ENCODE peak calls at places on chromosome 19, in seven cellular contexts. One of them, this sample, is unnamed.

GRCh38 chr19:30757836-30758617 is 385.8 kb downstream of the ZNF536 start:
- DNase-seq in WERI-Rb-1: no peak
- DNase-seq in BE2C: no peak
- DNase-seq in neural progenitor cell: no peak
- DNase-seq in uterus: no peak
- DNase-seq in colonic mucosa: no peak
- DNase-seq in CD4-positive, alpha-beta memory T cell: no peak
- DNase-seq in this sample: no peak

GRCh38 chr19:44890366-44891015 is 563 bp upstream of the TOMM40 start:
- DNase-seq in WERI-Rb-1: peak
- DNase-seq in BE2C: peak
- DNase-seq in neural progenitor cell: no peak
- DNase-seq in uterus: peak
- DNase-seq in colonic mucosa: peak
- DNase-seq in CD4-positive, alpha-beta memory T cell: peak
- DNase-seq in this sample: peak

GRCh38 chr19:38784224-38784623 is 4.8 kb upstream of the LGALS7B start:
- DNase-seq in WERI-Rb-1: no peak
- DNase-seq in BE2C: no peak
- DNase-seq in neural progenitor cell: no peak
- DNase-seq in uterus: no peak
- DNase-seq in colonic mucosa: peak
- DNase-seq in CD4-positive, alpha-beta memory T cell: no peak
- DNase-seq in this sample: no peak

GRCh38 chr19:32866061-32866460 is 3.5 kb downstream of the SLC7A9 start:
- DNase-seq in WERI-Rb-1: no peak
- DNase-seq in BE2C: no peak
- DNase-seq in neural progenitor cell: no peak
- DNase-seq in uterus: no peak
- DNase-seq in colonic mucosa: no peak
- DNase-seq in CD4-positive, alpha-beta memory T cell: no peak
- DNase-seq in this sample: peak

GRCh38 chr19:31459430-31459829 is 110.2 kb upstream of the TSHZ3 start:
- DNase-seq in WERI-Rb-1: no peak
- DNase-seq in BE2C: no peak
- DNase-seq in neural progenitor cell: no peak
- DNase-seq in uterus: no peak
- DNase-seq in colonic mucosa: no peak
- DNase-seq in CD4-positive, alpha-beta memory T cell: no peak
- DNase-seq in this sample: no peak

GRCh38 chr19:38653028-38653571 is 5.7 kb downstream of the ACTN4 start:
- DNase-seq in WERI-Rb-1: peak
- DNase-seq in BE2C: no peak
- DNase-seq in neural progenitor cell: no peak
- DNase-seq in uterus: no peak
- DNase-seq in colonic mucosa: peak
- DNase-seq in CD4-positive, alpha-beta memory T cell: no peak
- DNase-seq in this sample: no peak

GRCh38 chr19:37128821-37129177 is 43.7 kb downstream of the ZNF585A start:
- DNase-seq in WERI-Rb-1: no peak
- DNase-seq in BE2C: no peak
- DNase-seq in neural progenitor cell: no peak
- DNase-seq in uterus: no peak
- DNase-seq in colonic mucosa: no peak
- DNase-seq in CD4-positive, alpha-beta memory T cell: no peak
- DNase-seq in this sample: no peak

GRCh38 chr19:8585894-8586750 is 8.9 kb upstream of the MYO1F start:
- DNase-seq in WERI-Rb-1: peak
- DNase-seq in BE2C: peak
- DNase-seq in neural progenitor cell: peak
- DNase-seq in uterus: no peak
- DNase-seq in colonic mucosa: peak
- DNase-seq in CD4-positive, alpha-beta memory T cell: peak
- DNase-seq in this sample: peak

GRCh38 chr19:4597975-4598671 is 38.6 kb upstream of the SEMA6B start:
- DNase-seq in WERI-Rb-1: peak
- DNase-seq in BE2C: peak
- DNase-seq in neural progenitor cell: peak
- DNase-seq in uterus: no peak
- DNase-seq in colonic mucosa: peak
- DNase-seq in CD4-positive, alpha-beta memory T cell: peak
- DNase-seq in this sample: peak

GRCh38 chr19:46125447-46125846 is 959 bp upstream of the IGFL3 start:
- DNase-seq in WERI-Rb-1: no peak
- DNase-seq in BE2C: no peak
- DNase-seq in neural progenitor cell: no peak
- DNase-seq in uterus: no peak
- DNase-seq in colonic mucosa: no peak
- DNase-seq in CD4-positive, alpha-beta memory T cell: no peak
- DNase-seq in this sample: no peak

GRCh38 chr19:35350591-35350990 is 2.9 kb downstream of the FFAR1 start:
- DNase-seq in WERI-Rb-1: no peak
- DNase-seq in BE2C: no peak
- DNase-seq in neural progenitor cell: no peak
- DNase-seq in uterus: no peak
- DNase-seq in colonic mucosa: no peak
- DNase-seq in CD4-positive, alpha-beta memory T cell: no peak
- DNase-seq in this sample: peak

GRCh38 chr19:46785980-46786235 is 2.5 kb downstream of the SLC1A5 start:
- DNase-seq in WERI-Rb-1: no peak
- DNase-seq in BE2C: no peak
- DNase-seq in neural progenitor cell: no peak
- DNase-seq in uterus: no peak
- DNase-seq in colonic mucosa: no peak
- DNase-seq in CD4-positive, alpha-beta memory T cell: no peak
- DNase-seq in this sample: no peak

GRCh38 chr19:590396-590745 is 690 bp downstream of the HCN2 start:
- DNase-seq in WERI-Rb-1: no peak
- DNase-seq in BE2C: peak
- DNase-seq in neural progenitor cell: peak
- DNase-seq in uterus: no peak
- DNase-seq in colonic mucosa: no peak
- DNase-seq in CD4-positive, alpha-beta memory T cell: peak
- DNase-seq in this sample: peak
- H3K4me3 ChIP-seq in WERI-Rb-1: peak
- H3K4me3 ChIP-seq in BE2C: peak
- H3K4me3 ChIP-seq in neural progenitor cell: no peak
- H3K4me3 ChIP-seq in uterus: no peak
- H3K4me3 ChIP-seq in colonic mucosa: no peak
- H3K4me3 ChIP-seq in CD4-positive, alpha-beta memory T cell: no peak
- H3K4me3 ChIP-seq in this sample: peak

GRCh38 chr19:51704601-51705000 is 11.5 kb downstream of the SPACA6 start:
- DNase-seq in WERI-Rb-1: no peak
- DNase-seq in BE2C: no peak
- DNase-seq in neural progenitor cell: no peak
- DNase-seq in uterus: no peak
- DNase-seq in colonic mucosa: no peak
- DNase-seq in CD4-positive, alpha-beta memory T cell: no peak
- DNase-seq in this sample: no peak

GRCh38 chr19:51703655-51704515 is 10.8 kb downstream of the SPACA6 start:
- DNase-seq in WERI-Rb-1: peak
- DNase-seq in BE2C: peak
- DNase-seq in neural progenitor cell: peak
- DNase-seq in uterus: peak
- DNase-seq in colonic mucosa: peak
- DNase-seq in CD4-positive, alpha-beta memory T cell: peak
- DNase-seq in this sample: peak

GRCh38 chr19:51702103-51702753 is 9.1 kb downstream of the SPACA6 start:
- DNase-seq in WERI-Rb-1: no peak
- DNase-seq in BE2C: peak
- DNase-seq in neural progenitor cell: peak
- DNase-seq in uterus: peak
- DNase-seq in colonic mucosa: peak
- DNase-seq in CD4-positive, alpha-beta memory T cell: peak
- DNase-seq in this sample: peak

GRCh38 chr19:51701468-51702100 is 8.5 kb downstream of the SPACA6 start:
- DNase-seq in WERI-Rb-1: no peak
- DNase-seq in BE2C: no peak
- DNase-seq in neural progenitor cell: no peak
- DNase-seq in uterus: no peak
- DNase-seq in colonic mucosa: no peak
- DNase-seq in CD4-positive, alpha-beta memory T cell: no peak
- DNase-seq in this sample: no peak

DNA sequence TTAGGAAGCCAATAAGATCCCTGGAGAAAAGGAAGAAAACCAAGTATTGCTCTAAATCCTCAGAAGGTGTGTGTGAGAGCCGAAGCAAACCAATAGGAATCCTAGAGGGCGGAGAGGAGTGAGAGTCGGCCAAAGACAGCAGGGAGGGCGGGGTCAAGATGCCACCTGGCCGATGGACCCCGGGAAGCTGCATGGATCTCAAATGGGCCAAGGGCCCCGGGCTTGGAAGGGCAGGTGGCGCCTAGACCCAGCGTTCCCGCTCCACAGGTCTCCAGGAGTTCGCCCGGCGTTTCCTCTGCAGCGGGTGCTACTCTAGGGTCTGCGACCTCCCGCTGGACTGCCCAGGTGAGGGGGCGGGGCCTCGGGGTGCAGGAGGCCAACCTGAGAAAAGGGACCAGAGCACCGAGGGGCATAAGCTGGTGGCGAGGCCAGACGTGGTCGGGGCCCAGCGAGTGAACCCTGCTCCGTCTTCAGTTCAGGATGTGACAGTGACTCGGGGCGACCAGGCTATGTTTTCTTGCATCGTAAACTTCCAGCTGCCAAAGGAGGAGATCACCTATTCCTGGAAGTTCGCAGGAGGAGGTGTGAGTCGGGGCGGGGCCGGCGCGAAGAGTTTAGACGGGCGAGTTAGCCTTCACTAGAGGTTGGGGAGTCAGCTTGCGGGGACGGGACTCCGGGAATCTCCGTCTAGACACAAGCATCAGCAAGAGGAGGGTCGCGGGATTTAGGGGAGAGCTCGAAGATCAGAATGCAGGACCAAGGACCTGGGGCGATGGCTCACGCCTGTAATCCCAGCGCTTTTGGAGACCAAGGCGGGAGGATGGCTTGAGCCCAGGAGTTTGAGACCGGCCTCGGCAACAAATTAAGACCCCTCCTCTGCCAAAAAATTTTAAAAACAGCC is 9.9 kb downstream of the SPACA6 start:
- DNase-seq in WERI-Rb-1: no peak
- DNase-seq in BE2C: no peak
- DNase-seq in neural progenitor cell: peak
- DNase-seq in uterus: peak
- DNase-seq in colonic mucosa: peak
- DNase-seq in CD4-positive, alpha-beta memory T cell: no peak
- DNase-seq in this sample: peak
- H3K4me3 ChIP-seq in WERI-Rb-1: no peak
- H3K4me3 ChIP-seq in BE2C: no peak
- H3K4me3 ChIP-seq in neural progenitor cell: peak
- H3K4me3 ChIP-seq in uterus: no peak
- H3K4me3 ChIP-seq in colonic mucosa: peak
- H3K4me3 ChIP-seq in CD4-positive, alpha-beta memory T cell: peak
- H3K4me3 ChIP-seq in this sample: peak

GRCh38 chr19:53978975-53979801 is 12.2 kb upstream of the CACNG6 start:
- DNase-seq in WERI-Rb-1: no peak
- DNase-seq in BE2C: no peak
- DNase-seq in neural progenitor cell: no peak
- DNase-seq in uterus: no peak
- DNase-seq in colonic mucosa: no peak
- DNase-seq in CD4-positive, alpha-beta memory T cell: no peak
- DNase-seq in this sample: peak

GRCh38 chr19:53981408-53981998 is 9.9 kb upstream of the CACNG6 start:
- DNase-seq in WERI-Rb-1: no peak
- DNase-seq in BE2C: no peak
- DNase-seq in neural progenitor cell: no peak
- DNase-seq in uterus: no peak
- DNase-seq in colonic mucosa: no peak
- DNase-seq in CD4-positive, alpha-beta memory T cell: no peak
- DNase-seq in this sample: no peak

GRCh38 chr19:53982611-53983010 is 8.8 kb upstream of the CACNG6 start:
- DNase-seq in WERI-Rb-1: no peak
- DNase-seq in BE2C: no peak
- DNase-seq in neural progenitor cell: peak
- DNase-seq in uterus: peak
- DNase-seq in colonic mucosa: peak
- DNase-seq in CD4-positive, alpha-beta memory T cell: peak
- DNase-seq in this sample: peak

GRCh38 chr19:53982056-53982455 is 9.4 kb upstream of the CACNG6 start:
- DNase-seq in WERI-Rb-1: no peak
- DNase-seq in BE2C: no peak
- DNase-seq in neural progenitor cell: peak
- DNase-seq in uterus: no peak
- DNase-seq in colonic mucosa: no peak
- DNase-seq in CD4-positive, alpha-beta memory T cell: no peak
- DNase-seq in this sample: peak

GRCh38 chr19:53980553-53981407 is 10.7 kb upstream of the CACNG6 start:
- DNase-seq in WERI-Rb-1: peak
- DNase-seq in BE2C: no peak
- DNase-seq in neural progenitor cell: peak
- DNase-seq in uterus: no peak
- DNase-seq in colonic mucosa: peak
- DNase-seq in CD4-positive, alpha-beta memory T cell: no peak
- DNase-seq in this sample: peak
- H3K4me3 ChIP-seq in WERI-Rb-1: peak
- H3K4me3 ChIP-seq in BE2C: peak
- H3K4me3 ChIP-seq in neural progenitor cell: peak
- H3K4me3 ChIP-seq in uterus: no peak
- H3K4me3 ChIP-seq in colonic mucosa: no peak
- H3K4me3 ChIP-seq in CD4-positive, alpha-beta memory T cell: no peak
- H3K4me3 ChIP-seq in this sample: peak

DNA sequence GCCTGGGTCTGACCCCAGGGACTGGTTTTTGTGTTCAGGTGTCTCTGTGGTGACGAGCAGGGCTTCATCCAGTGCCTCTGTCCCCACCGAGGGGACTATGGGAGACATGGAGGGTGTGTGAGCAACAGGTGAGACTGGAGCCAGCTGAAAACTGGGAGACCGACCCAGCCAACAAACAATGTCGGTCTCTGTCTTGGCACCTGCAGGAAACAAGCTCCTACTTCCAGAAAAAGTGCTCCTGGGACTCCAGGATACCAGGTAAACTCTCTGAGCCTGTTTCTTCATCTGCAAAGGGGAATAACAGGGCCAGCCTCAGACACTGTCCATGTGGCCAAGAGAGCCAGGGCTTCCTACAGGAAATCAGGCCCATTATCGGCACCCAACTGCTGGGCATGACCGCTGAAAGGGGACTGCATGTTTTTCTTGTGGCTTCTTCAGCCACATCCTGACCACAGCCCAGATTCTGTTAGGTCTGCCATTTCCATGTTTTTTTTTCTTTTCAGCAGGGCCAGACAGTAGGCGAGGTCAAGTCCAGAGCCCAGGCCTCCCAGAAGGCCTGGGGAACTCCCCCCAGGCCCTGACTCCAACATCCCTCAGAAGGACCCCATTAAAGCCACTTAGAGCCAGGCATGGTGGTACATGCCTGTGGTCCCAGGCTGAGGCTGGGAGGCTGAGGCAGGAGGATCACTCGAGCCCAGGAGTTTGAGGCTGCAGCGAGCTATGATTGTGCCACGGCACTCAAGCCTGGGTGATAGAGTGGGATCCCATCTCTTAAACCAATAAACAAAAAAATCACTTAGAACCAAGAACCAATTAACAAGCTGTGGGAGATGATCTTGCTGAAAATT is 833 bp upstream of the BST2 start:
- DNase-seq in WERI-Rb-1: no peak
- DNase-seq in BE2C: no peak
- DNase-seq in neural progenitor cell: no peak
- DNase-seq in uterus: no peak
- DNase-seq in colonic mucosa: no peak
- DNase-seq in CD4-positive, alpha-beta memory T cell: no peak
- DNase-seq in this sample: peak
- H3K4me3 ChIP-seq in WERI-Rb-1: no peak
- H3K4me3 ChIP-seq in BE2C: no peak
- H3K4me3 ChIP-seq in neural progenitor cell: no peak
- H3K4me3 ChIP-seq in uterus: peak
- H3K4me3 ChIP-seq in colonic mucosa: peak
- H3K4me3 ChIP-seq in CD4-positive, alpha-beta memory T cell: peak
- H3K4me3 ChIP-seq in this sample: peak

This sample was measured in H7.